ENCODE peak calls at places on chromosomes 6 and 20, in six cellular contexts. C is T-cell, Y is endothelial cell, J is adrenal gland, X is aorta, V is naive B cell. W is an unnamed sample.
A peak's percentile ranks its signal among the peaks of the same experiment; 100 is the strongest.

GRCh38 chr6:20038805-20039204 is 173.5 kb downstream of the MBOAT1 start:
- DNase-seq in C (no peak), Y (no peak), J (no peak), X (no peak), V (no peak), W (no peak)

GRCh38 chr6:1311400-1312192 is at the start of gene FOXQ1:
- DNase-seq in C (no peak), Y (peak; percentile 45), J (no peak), X (no peak), V (no peak), W (peak; percentile 21)

GRCh38 chr6:80338201-80338836 is 231.8 kb downstream of the BCKDHB start:
- DNase-seq in C (peak; percentile 48), Y (peak; percentile 88), J (peak; percentile 51), X (peak; percentile 67), V (peak; percentile 49), W (peak; percentile 34)

GRCh38 chr20:36435799-36436541 is 105.3 kb upstream of the MYL9 start:
- DNase-seq in C (peak; percentile 88), Y (peak; percentile 39), J (peak; percentile 89), X (peak; percentile 85), V (peak; percentile 83), W (peak; percentile 90)

GRCh38 chr6:45741437-45742166 is 274.1 kb downstream of the CLIC5 start:
- DNase-seq in C (no peak), Y (no peak), J (no peak), X (no peak), V (peak; percentile 11), W (no peak)

GRCh38 chr6:170308761-170309160 is 2.2 kb downstream of the FAM120B start:
- DNase-seq in C (no peak), Y (no peak), J (no peak), X (no peak), V (no peak), W (no peak)

GRCh38 chr6:117233146-117233545 is 32.2 kb upstream of the VGLL2 start:
- DNase-seq in C (no peak), Y (no peak), J (no peak), X (no peak), V (no peak), W (no peak)

GRCh38 chr20:409697-410559 is 1.8 kb downstream of the RBCK1 start:
- DNase-seq in C (no peak), Y (no peak), J (no peak), X (no peak), V (no peak), W (no peak)

GRCh38 chr6:89776583-89777233 is 42.9 kb downstream of the MDN1 start:
- DNase-seq in C (no peak), Y (no peak), J (no peak), X (no peak), V (no peak), W (no peak)

GRCh38 chr6:25136879-25137278 is 142.3 kb upstream of the CARMIL1 start:
- DNase-seq in C (no peak), Y (no peak), J (peak; percentile 25), X (no peak), V (no peak), W (no peak)

GRCh38 chr6:39357998-39358686 is 35.6 kb upstream of the KCNK16 start:
- DNase-seq in C (no peak), Y (no peak), J (no peak), X (no peak), V (no peak), W (no peak)

GRCh38 chr6:30037182-30037788 is 23.8 kb upstream of the POLR1H start:
- DNase-seq in C (no peak), Y (no peak), J (no peak), X (no peak), V (no peak), W (no peak)

GRCh38 chr20:44429017-44429339 is 46.7 kb upstream of the TTPAL start:
- DNase-seq in C (no peak), Y (no peak), J (no peak), X (no peak), V (no peak), W (no peak)

GRCh38 chr6:47362857-47363461 is 53.3 kb upstream of the TNFRSF21 start:
- DNase-seq in C (no peak), Y (no peak), J (no peak), X (no peak), V (no peak), W (peak; percentile 43)

GRCh38 chr6:99066041-99066440 is 118.3 kb upstream of the FBXL4 start:
- DNase-seq in C (no peak), Y (no peak), J (no peak), X (no peak), V (no peak), W (no peak)

GRCh38 chr6:26172496-26172958 is 85.3 kb downstream of the HFE start:
- DNase-seq in C (no peak), Y (no peak), J (no peak), X (no peak), V (peak; percentile 61), W (no peak)

GRCh38 chr6:115545410-115545986 is 515.2 kb downstream of the FRK start:
- DNase-seq in C (no peak), Y (peak; percentile 65), J (no peak), X (peak; percentile 26), V (no peak), W (no peak)

GRCh38 chr20:14996883-14997672 is 659.7 kb upstream of the FLRT3 start:
- DNase-seq in C (no peak), Y (no peak), J (no peak), X (no peak), V (no peak), W (no peak)

GRCh38 chr20:3275966-3276365 is 37.0 kb upstream of the SLC4A11 start:
- DNase-seq in C (no peak), Y (no peak), J (no peak), X (no peak), V (no peak), W (no peak)